ENCODE peak calls at places on chromosomes 12 and 14, in ten cellular contexts. Y is CD8-positive, alpha-beta T cell; B is SK-N-SH; J is uterus; R is osteoblast; P is cardiac muscle cell; A is lower lobe of right lung; U is fibroblast of lung; N is endothelial cell of umbilical vein; C is body of pancreas. F is an unnamed sample. For H3K4me1 and H3K9me3, the result is how much of the 10 kb centered on the place peaks cover.

GRCh38 chr12:3656946-3657622 is 95.8 kb downstream of the CRACR2A start:
- DNase-seq in Y (no peak), B (no peak), J (no peak), R (no peak), P (no peak), A (no peak), U (no peak), N (no peak), C (no peak), F (no peak)

GRCh38 chr14:22070119-22070982 is 396.7 kb upstream of the OR4E1 start:
- DNase-seq in Y (peak), B (no peak), J (peak), R (no peak), P (peak), A (peak), U (no peak), N (peak), C (peak), F (no peak)

GRCh38 chr12:828726-829395 is 76.5 kb downstream of the WNK1 start:
- DNase-seq in Y (no peak), B (no peak), J (no peak), R (no peak), P (peak), A (no peak), U (peak), N (no peak), C (no peak), F (no peak)

GRCh38 chr12:10974965-10975364 is 11.7 kb downstream of the TAS2R50 start:
- DNase-seq in Y (no peak), B (no peak), J (no peak), R (no peak), P (no peak), A (no peak), U (no peak), N (no peak), C (no peak), F (no peak)

GRCh38 chr14:69332782-69333395 is 65.2 kb downstream of the ERH start:
- DNase-seq in Y (no peak), B (no peak), J (no peak), R (peak), P (no peak), A (no peak), U (no peak), N (no peak), C (no peak), F (no peak)

GRCh38 chr12:94458882-94459772 is 540 bp downstream of the CEP83 start:
- DNase-seq in Y (no peak), B (peak), J (no peak), R (peak), P (peak), A (no peak), U (peak), N (no peak), C (no peak), F (no peak)

GRCh38 chr12:127254420-127254955 is 1012.5 kb upstream of the TMEM132C start:
- DNase-seq in Y (no peak), B (no peak), J (no peak), R (no peak), P (no peak), A (no peak), U (no peak), N (no peak), C (no peak), F (no peak)

GRCh38 chr14:77457115-77457521 is 283 bp downstream of the VIPAS39 start:
- DNase-seq in Y (no peak), B (peak), J (peak), R (peak), P (no peak), A (no peak), U (no peak), N (no peak), C (no peak), F (no peak)

GRCh38 chr12:32507559-32508276 is 108.4 kb downstream of the FGD4 start:
- DNase-seq in Y (no peak), B (no peak), J (no peak), R (no peak), P (no peak), A (no peak), U (no peak), N (no peak), C (no peak), F (no peak)

GRCh38 chr12:131355688-131356245 is 355.1 kb upstream of the SFSWAP start:
- DNase-seq in Y (no peak), B (no peak), J (no peak), R (no peak), P (no peak), A (no peak), U (no peak), N (no peak), C (no peak), F (no peak)

GRCh38 chr14:99537399-99537798 is 56.2 kb downstream of the CCNK start:
- DNase-seq in Y (no peak), B (no peak), J (peak), R (peak), P (peak), A (no peak), U (peak), N (peak), C (peak), F (peak)

GRCh38 chr14:31261859-31262739 is 54.5 kb upstream of the HECTD1 start:
- DNase-seq in Y (no peak), B (no peak), J (peak), R (peak), P (peak), A (peak), U (peak), N (no peak), C (peak), F (peak)

GRCh38 chr12:20547788-20548575 is 147.2 kb upstream of the SLCO1C1 start:
- DNase-seq in Y (no peak), B (no peak), J (no peak), R (no peak), P (peak), A (no peak), U (peak), N (peak), C (no peak), F (no peak)

GRCh38 chr14:96120941-96121340 is 81.8 kb downstream of the C14orf132 start:
- DNase-seq in Y (no peak), B (no peak), J (no peak), R (no peak), P (no peak), A (no peak), U (no peak), N (no peak), C (no peak), F (no peak)

GRCh38 chr12:50507930-50508329 is 3.1 kb downstream of the DIP2B start:
- DNase-seq in Y (no peak), B (no peak), J (no peak), R (no peak), P (no peak), A (no peak), U (no peak), N (no peak), C (no peak), F (no peak)
- H3K4me1 ChIP-seq in Y (half or more), B (under half), J (under half), R (under half), P (under half), A (under half), U (under half), N (under half), C (half or more), F (under half)

DNA sequence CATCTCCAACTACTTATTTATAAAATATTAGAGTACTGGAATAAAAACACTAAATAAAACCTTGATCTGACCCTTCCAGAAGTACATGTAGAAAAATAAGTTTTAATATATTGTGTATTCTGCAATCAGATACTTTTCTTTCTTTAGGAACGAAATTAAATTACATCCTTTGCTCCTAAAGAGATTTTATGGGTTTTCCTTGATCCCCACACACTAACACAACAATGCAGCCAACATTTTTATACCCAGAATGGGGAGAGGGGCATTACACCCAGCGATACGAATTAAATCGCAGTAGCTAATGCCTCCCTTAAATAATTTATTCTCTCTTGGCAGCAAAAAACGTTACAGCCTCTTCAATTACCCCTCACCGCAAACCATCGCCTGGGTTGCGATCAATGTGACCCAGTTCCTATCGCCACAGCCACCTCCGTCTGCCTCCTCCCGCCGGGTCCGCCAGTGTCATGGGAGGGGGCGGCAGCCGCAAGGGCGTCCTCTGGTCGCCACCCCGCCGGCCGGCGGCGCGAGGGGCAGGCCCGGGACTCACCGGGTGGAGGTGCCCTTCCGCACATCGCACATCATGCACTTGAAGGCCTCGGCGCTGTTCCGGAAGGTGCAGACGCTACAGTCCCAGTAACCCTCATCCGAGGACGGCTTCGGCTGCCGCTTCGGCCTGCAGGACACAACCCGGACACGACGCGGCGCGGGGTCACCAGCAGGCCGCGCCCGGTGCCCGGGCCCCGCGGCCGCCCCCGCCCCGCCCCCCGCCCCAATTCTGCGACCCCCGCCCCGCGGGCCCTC is 796 bp downstream of the YAF2 start:
- DNase-seq in Y (peak), B (peak), J (peak), R (peak), P (peak), A (peak), U (peak), N (peak), C (peak), F (peak)
- TF ChIP-seq CTCF in Y (peak), B (peak), J (peak), R (peak), P (peak), A (peak), U (peak), N (peak), C (peak), F (peak)

DNA sequence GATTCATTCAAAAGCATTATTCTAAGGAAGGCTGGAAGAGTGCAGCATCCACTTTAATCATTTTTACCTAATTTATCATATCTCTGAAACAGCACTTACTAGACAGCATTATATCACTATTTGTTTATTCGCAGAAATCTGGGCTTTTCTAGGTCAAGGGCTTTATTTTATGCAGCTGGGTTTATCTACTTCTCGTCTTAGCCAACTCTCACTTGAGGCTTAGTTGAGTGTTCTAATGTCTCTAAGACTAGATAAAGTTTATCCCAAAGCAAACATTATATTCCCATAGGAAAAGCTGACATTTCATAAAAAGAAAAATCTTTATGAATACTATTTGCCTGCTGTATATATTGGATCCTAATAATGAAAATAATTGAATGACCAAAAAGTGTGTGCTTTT is 720.8 kb upstream of the FLRT2 start:
- DNase-seq in Y (no peak), B (no peak), J (no peak), R (no peak), P (no peak), A (no peak), U (no peak), N (no peak), C (no peak), F (no peak)
- H3K9me3 ChIP-seq in Y (under half), B (under half), J (under half), R (under half), P (under half), A (under half), U (under half), N (under half), C (under half), F (under half)

GRCh38 chr14:105200074-105200473 is 19.0 kb upstream of the NUDT14 start:
- DNase-seq in Y (no peak), B (no peak), J (no peak), R (no peak), P (no peak), A (no peak), U (no peak), N (no peak), C (no peak), F (no peak)
- H3K4me1 ChIP-seq in Y (under half), B (under half), J (under half), R (under half), P (under half), A (half or more), U (under half), N (under half), C (under half), F (under half)

DNA sequence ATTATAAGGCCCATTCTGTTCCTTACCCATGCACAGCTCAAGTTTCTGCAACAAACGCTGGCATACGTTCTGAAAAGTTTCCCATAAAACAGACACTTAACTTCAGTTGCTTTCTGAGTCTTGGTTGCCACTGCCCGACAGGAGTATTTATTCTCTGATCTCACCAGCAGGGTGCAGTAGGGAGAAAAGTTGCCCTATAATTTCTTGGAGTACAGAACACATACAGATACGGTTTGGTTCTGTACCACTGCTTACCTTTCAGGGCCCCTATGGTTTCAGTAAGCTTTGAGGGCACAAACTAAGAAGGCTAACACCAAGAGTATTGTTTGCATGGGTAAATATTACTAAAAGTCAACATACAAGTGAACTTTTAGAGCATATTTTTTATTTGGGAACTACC is 77.9 kb downstream of the SPATA7 start:
- DNase-seq in Y (no peak), B (no peak), J (no peak), R (no peak), P (peak), A (no peak), U (no peak), N (peak), C (no peak), F (no peak)
- TF ChIP-seq CTCF in Y (peak), B (peak), J (no peak), R (peak), P (peak), A (peak), U (peak), N (peak), C (peak), F (peak)

DNA sequence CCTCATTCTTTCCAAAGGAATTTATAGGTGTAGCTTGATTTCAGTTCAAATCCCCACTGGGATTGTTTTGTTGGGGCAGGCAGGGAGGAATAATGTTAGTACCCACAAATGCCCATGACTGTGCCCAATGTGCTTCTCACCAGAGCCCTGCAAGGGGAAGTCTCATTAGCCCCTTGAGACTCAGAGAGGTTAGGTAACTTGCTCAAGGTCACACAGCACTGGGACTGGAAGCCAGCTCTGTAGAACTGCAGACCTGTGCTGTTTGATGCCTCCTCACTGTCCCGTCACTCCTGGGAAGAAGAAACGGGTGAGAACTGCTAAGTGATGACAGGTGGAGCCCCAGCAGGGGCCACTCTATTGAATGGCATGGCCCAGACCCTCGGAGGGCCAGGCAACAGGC is 8.9 kb downstream of the ANKRD9 start:
- DNase-seq in Y (no peak), B (no peak), J (no peak), R (no peak), P (no peak), A (no peak), U (no peak), N (no peak), C (no peak), F (no peak)
- H3K9me3 ChIP-seq in Y (under half), B (under half), J (under half), R (under half), P (under half), A (under half), U (under half), N (under half), C (under half), F (under half)

GRCh38 chr12:98227162-98227561 is 288.2 kb upstream of the TMPO start:
- DNase-seq in Y (no peak), B (peak), J (no peak), R (no peak), P (peak), A (no peak), U (no peak), N (no peak), C (no peak), F (no peak)
- H3K4me1 ChIP-seq in Y (under half), B (under half), J (under half), R (under half), P (under half), A (under half), U (under half), N (under half), C (under half), F (under half)

F was measured in Caco-2.